ENCODE peak calls at places on chromosomes 12 and 14, in nine cellular contexts. R is stomach, Z is upper lobe of left lung, B is transverse colon, G is HCT116, I is endothelial cell of umbilical vein, F is GM12878, K is breast epithelium, C is sigmoid colon. P is an unnamed sample.

GRCh38 chr14:24055971-24056799 is 4.4 kb downstream of the CARMIL3 start:
- DNase-seq in R (no peak), Z (no peak), B (no peak), G (no peak), I (no peak), F (no peak), K (no peak), C (peak), P (peak)

GRCh38 chr14:87805315-87805723 is 187.7 kb downstream of the GALC start:
- DNase-seq in R (peak), Z (no peak), B (no peak), G (no peak), I (no peak), F (no peak), K (no peak), C (no peak), P (no peak)

GRCh38 chr12:114784526-114784925 is 100.6 kb upstream of the TBX3 start:
- DNase-seq in R (no peak), Z (no peak), B (no peak), G (no peak), I (no peak), F (no peak), K (no peak), C (no peak), P (no peak)

GRCh38 chr12:46664771-46665287 is 161.0 kb downstream of the SLC38A4 start:
- DNase-seq in R (no peak), Z (no peak), B (no peak), G (peak), I (peak), F (peak), K (no peak), C (no peak), P (no peak)

GRCh38 chr14:61188196-61188595 is 92.9 kb downstream of the TMEM30B start:
- DNase-seq in R (no peak), Z (peak), B (no peak), G (no peak), I (peak), F (no peak), K (no peak), C (peak), P (no peak)

GRCh38 chr14:102917469-102918211 is 4.8 kb upstream of the AMN start:
- DNase-seq in R (peak), Z (peak), B (peak), G (peak), I (peak), F (no peak), K (no peak), C (no peak), P (no peak)

GRCh38 chr14:101563654-101564443 is 2.6 kb downstream of the DIO3 start:
- DNase-seq in R (no peak), Z (peak), B (no peak), G (no peak), I (no peak), F (no peak), K (no peak), C (no peak), P (no peak)

GRCh38 chr12:105590571-105590970 is 260.1 kb downstream of the C12orf75 start:
- DNase-seq in R (no peak), Z (no peak), B (no peak), G (no peak), I (peak), F (no peak), K (no peak), C (no peak), P (no peak)

GRCh38 chr14:20332946-20333782 is at the start of gene CCNB1IP1:
- DNase-seq in R (peak), Z (no peak), B (peak), G (peak), I (peak), F (peak), K (peak), C (peak), P (no peak)

GRCh38 chr12:2489266-2489665 is 305.5 kb upstream of the FKBP4 start:
- DNase-seq in R (no peak), Z (no peak), B (no peak), G (no peak), I (no peak), F (no peak), K (no peak), C (no peak), P (no peak)

GRCh38 chr12:87136330-87136976 is 880.3 kb upstream of the MGAT4C start:
- DNase-seq in R (no peak), Z (no peak), B (no peak), G (no peak), I (no peak), F (no peak), K (no peak), C (no peak), P (no peak)

DNA sequence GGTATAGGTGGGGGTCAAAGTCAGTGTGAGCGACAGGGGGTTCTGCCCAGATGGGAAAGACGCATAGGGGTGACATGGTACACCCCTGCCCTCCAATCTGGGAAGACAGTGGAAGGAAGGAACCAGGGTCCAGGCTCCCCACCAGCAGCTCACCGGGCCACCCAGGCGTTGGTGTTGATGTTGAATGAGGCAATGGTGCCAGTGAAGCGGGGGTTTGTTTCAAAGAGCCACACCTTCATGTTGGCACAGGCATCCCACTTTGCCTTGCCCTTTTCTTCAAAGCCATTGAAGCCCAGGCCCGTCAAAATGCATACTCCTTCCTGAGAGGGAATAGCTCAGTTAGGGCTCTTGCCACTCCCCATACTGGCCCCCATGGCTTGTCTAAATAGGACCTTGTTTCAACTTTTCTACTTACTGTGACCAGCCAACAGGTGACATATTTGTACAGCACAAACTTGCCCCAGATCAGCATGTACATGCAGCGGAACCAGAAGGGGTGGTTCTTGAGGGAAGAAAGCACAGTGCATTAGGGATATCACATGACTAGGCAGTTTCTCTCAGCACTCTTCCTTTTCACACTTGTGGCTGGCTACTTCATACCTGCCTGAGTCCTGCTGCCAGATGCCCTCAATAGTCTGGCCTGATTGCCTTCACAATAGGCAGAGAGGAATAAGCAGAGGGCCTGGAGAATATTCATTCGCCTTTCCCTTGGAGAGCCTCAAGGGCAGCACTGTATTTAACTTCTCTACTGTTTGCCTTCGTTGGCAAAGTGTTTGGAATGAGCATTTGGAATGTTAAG is 7.7 kb downstream of the EMG1 start:
- DNase-seq in R (no peak), Z (no peak), B (no peak), G (no peak), I (no peak), F (no peak), K (no peak), C (no peak), P (no peak)
- TF ChIP-seq POLR2A in R (no peak), Z (no peak), B (no peak), G (no peak), I (peak), F (no peak), K (no peak), C (no peak), P (no peak)

GRCh38 chr12:112401903-112402498 is 7.4 kb downstream of the RPL6 start:
- DNase-seq in R (no peak), Z (no peak), B (no peak), G (no peak), I (no peak), F (no peak), K (no peak), C (no peak), P (no peak)
- TF ChIP-seq POLR2AphosphoS5 in R (no peak), Z (no peak), B (no peak), G (no peak), I (no peak), F (no peak), K (no peak), C (no peak), P (no peak)

GRCh38 chr14:77314043-77314442 is 6.6 kb downstream of the POMT2 start:
- DNase-seq in R (no peak), Z (no peak), B (peak), G (no peak), I (no peak), F (no peak), K (peak), C (peak), P (no peak)
- H3K27ac ChIP-seq in R (peak), Z (no peak), B (peak), G (no peak), I (no peak), F (no peak), K (peak), C (no peak), P (peak)

GRCh38 chr14:67619446-67620216 is at the start of gene ARG2:
- DNase-seq in R (peak), Z (peak), B (peak), G (peak), I (peak), F (peak), K (peak), C (peak), P (peak)
- TF ChIP-seq POLR2A in R (peak), Z (no peak), B (peak), G (peak), I (no peak), F (peak), K (peak), C (peak), P (no peak)

GRCh38 chr12:50924439-50925341 is 27.7 kb upstream of the HIGD1C start:
- DNase-seq in R (peak), Z (no peak), B (peak), G (peak), I (peak), F (peak), K (peak), C (peak), P (peak)

GRCh38 chr12:50923361-50924130 is 28.8 kb upstream of the HIGD1C start:
- DNase-seq in R (no peak), Z (no peak), B (no peak), G (no peak), I (peak), F (no peak), K (no peak), C (no peak), P (no peak)

GRCh38 chr12:50924131-50924438 is 28.3 kb upstream of the HIGD1C start:
- DNase-seq in R (no peak), Z (no peak), B (no peak), G (no peak), I (no peak), F (no peak), K (no peak), C (no peak), P (no peak)

GRCh38 chr12:50925342-50925651 is 27.0 kb upstream of the HIGD1C start:
- DNase-seq in R (no peak), Z (no peak), B (peak), G (no peak), I (no peak), F (no peak), K (no peak), C (no peak), P (no peak)

DNA sequence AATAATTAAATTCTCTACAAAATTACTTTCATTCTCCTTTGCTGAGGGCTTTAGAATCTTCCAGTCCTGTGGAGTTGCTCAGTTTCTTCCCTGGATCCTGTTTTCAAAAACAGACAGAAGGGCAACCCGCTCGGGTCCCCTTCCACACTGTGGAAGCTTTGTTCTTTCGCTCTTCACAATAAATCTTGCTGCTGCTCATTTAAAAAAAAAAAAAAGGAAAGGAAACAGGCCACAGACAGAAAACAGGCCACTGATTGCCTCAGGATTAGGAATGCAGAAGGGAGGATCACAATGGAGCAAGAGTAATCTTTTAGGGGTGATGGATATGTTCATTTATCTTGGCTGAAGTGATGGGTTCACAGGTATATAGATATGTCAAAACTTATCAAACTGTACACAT is 29.5 kb upstream of the HIGD1C start:
- DNase-seq in R (no peak), Z (no peak), B (no peak), G (no peak), I (peak), F (no peak), K (no peak), C (peak), P (no peak)
- TF ChIP-seq POLR2AphosphoS5 in R (peak), Z (no peak), B (peak), G (no peak), I (no peak), F (no peak), K (peak), C (peak), P (no peak)

DNA sequence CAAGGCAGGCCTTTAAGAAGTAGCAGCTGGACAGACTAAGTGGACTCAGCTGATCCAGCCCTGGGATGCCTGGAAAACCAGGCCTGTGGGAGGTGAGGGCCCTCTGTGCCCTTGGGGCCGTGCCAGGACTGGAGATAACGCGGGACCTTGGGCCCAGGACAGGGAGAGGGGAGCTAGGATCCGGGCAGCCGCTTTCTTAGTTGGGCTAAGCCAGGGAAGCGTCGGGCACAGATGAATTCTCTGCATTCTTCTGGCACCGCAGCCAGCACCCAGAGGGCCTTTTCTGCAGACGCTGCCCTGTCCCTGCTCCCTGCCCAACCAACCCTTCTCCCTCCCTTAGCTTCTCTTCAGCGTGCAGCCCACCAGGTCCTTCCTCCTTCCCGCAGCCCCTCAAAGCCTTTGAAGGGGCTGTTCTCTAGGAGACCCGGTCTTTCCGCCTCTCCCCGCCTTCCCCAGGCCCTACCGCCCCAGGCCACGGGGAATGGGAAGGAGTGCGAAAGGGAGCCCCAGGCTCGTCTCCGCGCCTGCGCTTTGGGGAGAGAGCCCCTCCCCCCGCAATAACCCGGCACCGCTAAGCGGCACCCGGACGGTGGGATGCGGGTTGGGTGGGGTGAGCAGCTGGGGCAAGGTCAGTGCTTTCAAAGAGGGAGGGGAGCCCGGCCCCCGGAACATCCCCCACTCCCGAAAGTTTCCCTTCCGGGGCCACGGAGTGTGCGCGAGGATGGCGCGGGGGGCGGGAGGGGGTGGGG is 688 bp downstream of the NCKAP5L start:
- DNase-seq in R (peak), Z (peak), B (peak), G (no peak), I (peak), F (no peak), K (peak), C (peak), P (peak)
- H3K27ac ChIP-seq in R (peak), Z (peak), B (peak), G (peak), I (peak), F (peak), K (peak), C (peak), P (peak)

GRCh38 chr12:123436017-123436964 is at the start of gene RILPL2:
- DNase-seq in R (peak), Z (peak), B (peak), G (peak), I (peak), F (peak), K (peak), C (peak), P (peak)
- TF ChIP-seq POLR2A in R (no peak), Z (no peak), B (peak), G (no peak), I (no peak), F (peak), K (peak), C (no peak), P (peak)

GRCh38 chr12:70885952-70886351 is 34.6 kb downstream of the PTPRR start:
- DNase-seq in R (no peak), Z (no peak), B (no peak), G (no peak), I (no peak), F (no peak), K (no peak), C (no peak), P (no peak)
- TF ChIP-seq POLR2AphosphoS5 in R (no peak), Z (no peak), B (no peak), G (no peak), I (no peak), F (no peak), K (no peak), C (no peak), P (no peak)

P was measured in suprapubic skin.